ENCODE peak calls at places on chromosomes 5 and 9, in eight cellular contexts. Z is GM23248, N is HTR-8/SVneo, Y is HEK293T, S is ascending aorta, X is fibroblast of the aortic adventitia, G is hypothalamus, I is coronary artery. A is an unnamed sample.

GRCh38 chr5:123809594-123810172 is 297.7 kb downstream of the CSNK1G3 start:
- DNase-seq in Z (no peak), N (no peak), Y (peak; percentile 21), S (no peak), X (no peak), G (no peak), I (no peak), A (no peak)

GRCh38 chr5:62969409-62970120 is 390.9 kb downstream of the LRRC70 start:
- DNase-seq in Z (no peak), N (no peak), Y (no peak), S (no peak), X (no peak), G (no peak), I (no peak), A (no peak)

GRCh38 chr5:76524101-76524835 is 98.9 kb downstream of the F2RL2 start:
- DNase-seq in Z (no peak), N (no peak), Y (no peak), S (no peak), X (peak; percentile 42), G (no peak), I (no peak), A (peak; percentile 60)

GRCh38 chr5:166349036-166349435 is 1942.4 kb upstream of the WWC1 start:
- DNase-seq in Z (no peak), N (no peak), Y (no peak), S (no peak), X (no peak), G (no peak), I (no peak), A (no peak)

GRCh38 chr5:75192804-75193203 is 43.9 kb downstream of the ANKRD31 start:
- DNase-seq in Z (no peak), N (no peak), Y (no peak), S (no peak), X (no peak), G (no peak), I (no peak), A (no peak)

GRCh38 chr9:22201256-22201655 is 192.2 kb upstream of the CDKN2B start:
- DNase-seq in Z (peak; percentile 40), N (no peak), Y (no peak), S (no peak), X (no peak), G (no peak), I (no peak), A (no peak)

GRCh38 chr9:131650254-131650653 is 89.6 kb downstream of the RAPGEF1 start:
- DNase-seq in Z (peak; percentile 99), N (no peak), Y (no peak), S (peak; percentile 86), X (peak; percentile 83), G (no peak), I (no peak), A (peak; percentile 13)

GRCh38 chr9:126565336-126566128 is 48.2 kb upstream of the LMX1B start:
- DNase-seq in Z (no peak), N (no peak), Y (no peak), S (no peak), X (no peak), G (no peak), I (no peak), A (no peak)

GRCh38 chr5:176597417-176598389 is 12.3 kb downstream of the GPRIN1 start:
- DNase-seq in Z (no peak), N (no peak), Y (no peak), S (no peak), X (no peak), G (no peak), I (no peak), A (no peak)

GRCh38 chr5:72511371-72512178 is 4.4 kb upstream of the ZNF366 start:
- DNase-seq in Z (peak; percentile 70), N (no peak), Y (no peak), S (no peak), X (peak; percentile 68), G (no peak), I (no peak), A (peak; percentile 89)

GRCh38 chr9:99377790-99378775 is 156.0 kb downstream of the SEC61B start:
- DNase-seq in Z (peak; percentile 26), N (no peak), Y (no peak), S (no peak), X (no peak), G (no peak), I (no peak), A (peak; percentile 29)

GRCh38 chr9:89359018-89359417 is 40.7 kb downstream of the SECISBP2 start:
- DNase-seq in Z (no peak), N (no peak), Y (no peak), S (no peak), X (no peak), G (peak; percentile 58), I (peak; percentile 29), A (no peak)

GRCh38 chr5:110085826-110086225 is 396.1 kb downstream of the MAN2A1 start:
- DNase-seq in Z (no peak), N (no peak), Y (no peak), S (no peak), X (no peak), G (no peak), I (no peak), A (no peak)

GRCh38 chr5:14061106-14061505 is 82.0 kb upstream of the TRIO start:
- DNase-seq in Z (no peak), N (no peak), Y (peak; percentile 22), S (no peak), X (no peak), G (no peak), I (no peak), A (no peak)

GRCh38 chr9:129823163-129823933 is 588 bp downstream of the TOR1A start:
- DNase-seq in Z (peak; percentile 69), N (peak; percentile 8), Y (peak; percentile 22), S (no peak), X (peak; percentile 35), G (no peak), I (no peak), A (peak; percentile 29)

GRCh38 chr5:160260881-160261815 is 31.8 kb downstream of the FABP6 start:
- DNase-seq in Z (no peak), N (no peak), Y (no peak), S (no peak), X (peak; percentile 86), G (no peak), I (no peak), A (peak; percentile 97)

GRCh38 chr5:138603521-138603920 is 28.3 kb upstream of the HSPA9 start:
- DNase-seq in Z (no peak), N (no peak), Y (no peak), S (peak; percentile 22), X (peak; percentile 25), G (no peak), I (no peak), A (no peak)

GRCh38 chr5:1551426-1551825 is 27.7 kb upstream of the LPCAT1 start:
- DNase-seq in Z (no peak), N (no peak), Y (no peak), S (no peak), X (no peak), G (peak; percentile 16), I (peak; percentile 45), A (no peak)

GRCh38 chr5:41347569-41347968 is 134.2 kb upstream of the C6 start:
- DNase-seq in Z (no peak), N (no peak), Y (no peak), S (no peak), X (no peak), G (no peak), I (no peak), A (no peak)

GRCh38 chr5:66653380-66653779 is 57.2 kb downstream of the MAST4 start:
- DNase-seq in Z (peak; percentile 97), N (no peak), Y (no peak), S (no peak), X (peak; percentile 74), G (no peak), I (no peak), A (peak; percentile 71)

A was measured in astrocyte.